ENCODE peak calls at places on chromosomes 12 and 14, in seven cellular contexts. Y is endothelial cell; V is kidney epithelial cell; N is T-helper 1 cell; K is stimulated activated CD4-positive, alpha-beta T cell treated with anti-CD3 and anti-CD28 coated beads, Interleukin-4, amount 100 ng/mL, for 24 hours; U is left cardiac atrium; T is astrocyte of the spinal cord. D is an unnamed sample.

GRCh38 chr14:58736606-58737005 is 98.8 kb downstream of the DACT1 start:
- DNase-seq in Y (no peak), V (no peak), N (no peak), K (no peak), U (no peak), T (no peak), D (no peak)

GRCh38 chr12:62738105-62738504 is 196.8 kb downstream of the PPM1H start:
- DNase-seq in Y (no peak), V (no peak), N (no peak), K (no peak), U (no peak), T (peak; percentile 36), D (no peak)

GRCh38 chr12:94704452-94704871 is 54.1 kb upstream of the TMCC3 start:
- DNase-seq in Y (no peak), V (peak; percentile 21), N (no peak), K (no peak), U (no peak), T (peak; percentile 87), D (no peak)

GRCh38 chr14:24941719-24942118 is 108.2 kb downstream of the STXBP6 start:
- DNase-seq in Y (no peak), V (no peak), N (no peak), K (no peak), U (no peak), T (no peak), D (no peak)

GRCh38 chr14:101539929-101540328 is 21.4 kb upstream of the DIO3 start:
- DNase-seq in Y (no peak), V (no peak), N (no peak), K (no peak), U (no peak), T (no peak), D (no peak)

GRCh38 chr14:79578470-79578869 is 632.8 kb downstream of the DIO2 start:
- DNase-seq in Y (no peak), V (no peak), N (no peak), K (no peak), U (no peak), T (peak; percentile 86), D (no peak)

GRCh38 chr12:57896437-57897201 is 44.7 kb upstream of the ATP23 start:
- DNase-seq in Y (peak; percentile 66), V (no peak), N (no peak), K (no peak), U (peak; percentile 86), T (peak; percentile 75), D (no peak)

GRCh38 chr14:69873877-69874780 is 5.1 kb upstream of the SMOC1 start:
- DNase-seq in Y (no peak), V (no peak), N (no peak), K (no peak), U (no peak), T (peak; percentile 72), D (no peak)

D was measured in activated T-helper 2 cell treated with anti-CD3 and anti-CD28 coated beads, Interferon-gamma antibody, Interleukin-2, Interleukin-4, amounts not matched to agents 10 μg/mL and 5 μg/mL and 100 μg/mL, durations not matched to agents 14 hours and 24 hours and 36 hours.